ENCODE peak calls at places on chromosomes 3 and 15, in nine cellular contexts. One of them, this sample, is unnamed.

GRCh38 chr15:70478251-70478990 is 284.9 kb downstream of the UACA start:
- DNase-seq in cardiac fibroblast: no peak
- DNase-seq in adipocyte: no peak
- DNase-seq in left ventricle myocardium inferior: peak
- DNase-seq in bronchial epithelial cell: no peak
- DNase-seq in GM23338: no peak
- DNase-seq in ascending aorta: no peak
- DNase-seq in PC-9: no peak
- DNase-seq in mesendoderm: no peak
- DNase-seq in this sample: no peak

GRCh38 chr15:58346361-58346760 is 85.4 kb upstream of the LIPC start:
- DNase-seq in cardiac fibroblast: peak
- DNase-seq in ascending aorta: no peak
- DNase-seq in GM23338: peak
- DNase-seq in PC-9: peak
- DNase-seq in bronchial epithelial cell: peak
- DNase-seq in adipocyte: peak
- DNase-seq in mesendoderm: peak
- DNase-seq in left ventricle myocardium inferior: no peak
- DNase-seq in this sample: peak

GRCh38 chr15:53312707-53313106 is 446.8 kb downstream of the WDR72 start:
- DNase-seq in GM23338: peak
- DNase-seq in PC-9: no peak
- DNase-seq in left ventricle myocardium inferior: no peak
- DNase-seq in bronchial epithelial cell: no peak
- DNase-seq in mesendoderm: peak
- DNase-seq in adipocyte: no peak
- DNase-seq in cardiac fibroblast: no peak
- DNase-seq in ascending aorta: no peak
- DNase-seq in this sample: no peak

GRCh38 chr3:8618950-8619349 is 25.6 kb downstream of the SSUH2 start:
- DNase-seq in bronchial epithelial cell: no peak
- DNase-seq in ascending aorta: no peak
- DNase-seq in PC-9: no peak
- DNase-seq in left ventricle myocardium inferior: no peak
- DNase-seq in GM23338: no peak
- DNase-seq in adipocyte: no peak
- DNase-seq in cardiac fibroblast: no peak
- DNase-seq in mesendoderm: no peak
- DNase-seq in this sample: no peak

GRCh38 chr3:62632510-62633294 is 242.5 kb downstream of the CADPS start:
- DNase-seq in left ventricle myocardium inferior: no peak
- DNase-seq in mesendoderm: peak
- DNase-seq in bronchial epithelial cell: no peak
- DNase-seq in GM23338: peak
- DNase-seq in cardiac fibroblast: no peak
- DNase-seq in adipocyte: peak
- DNase-seq in PC-9: no peak
- DNase-seq in ascending aorta: no peak
- DNase-seq in this sample: no peak

GRCh38 chr3:3783675-3784074 is 15.6 kb upstream of the LRRN1 start:
- DNase-seq in adipocyte: no peak
- DNase-seq in cardiac fibroblast: no peak
- DNase-seq in bronchial epithelial cell: no peak
- DNase-seq in mesendoderm: no peak
- DNase-seq in left ventricle myocardium inferior: no peak
- DNase-seq in ascending aorta: no peak
- DNase-seq in GM23338: no peak
- DNase-seq in PC-9: no peak
- DNase-seq in this sample: no peak

GRCh38 chr3:87987952-87988351 is 70.9 kb downstream of the CGGBP1 start:
- DNase-seq in adipocyte: peak
- DNase-seq in ascending aorta: no peak
- DNase-seq in left ventricle myocardium inferior: no peak
- DNase-seq in bronchial epithelial cell: no peak
- DNase-seq in mesendoderm: peak
- DNase-seq in cardiac fibroblast: peak
- DNase-seq in PC-9: no peak
- DNase-seq in GM23338: peak
- DNase-seq in this sample: no peak

GRCh38 chr15:40010681-40011080 is 28.3 kb downstream of the SRP14 start:
- DNase-seq in PC-9: no peak
- DNase-seq in left ventricle myocardium inferior: no peak
- DNase-seq in cardiac fibroblast: peak
- DNase-seq in GM23338: no peak
- DNase-seq in ascending aorta: no peak
- DNase-seq in bronchial epithelial cell: no peak
- DNase-seq in mesendoderm: no peak
- DNase-seq in adipocyte: peak
- DNase-seq in this sample: peak

GRCh38 chr15:87419341-87419740 is 837.2 kb downstream of the NTRK3 start:
- DNase-seq in cardiac fibroblast: no peak
- DNase-seq in bronchial epithelial cell: no peak
- DNase-seq in left ventricle myocardium inferior: no peak
- DNase-seq in adipocyte: no peak
- DNase-seq in PC-9: no peak
- DNase-seq in GM23338: no peak
- DNase-seq in mesendoderm: no peak
- DNase-seq in ascending aorta: no peak
- DNase-seq in this sample: no peak

GRCh38 chr15:85687329-85687728 is 107.4 kb downstream of the KLHL25 start:
- DNase-seq in PC-9: no peak
- DNase-seq in ascending aorta: no peak
- DNase-seq in GM23338: no peak
- DNase-seq in left ventricle myocardium inferior: no peak
- DNase-seq in mesendoderm: no peak
- DNase-seq in cardiac fibroblast: no peak
- DNase-seq in bronchial epithelial cell: no peak
- DNase-seq in adipocyte: no peak
- DNase-seq in this sample: no peak

GRCh38 chr15:68990755-68991500 is 23.6 kb upstream of the NOX5 start:
- DNase-seq in bronchial epithelial cell: no peak
- DNase-seq in GM23338: no peak
- DNase-seq in ascending aorta: no peak
- DNase-seq in PC-9: no peak
- DNase-seq in mesendoderm: no peak
- DNase-seq in left ventricle myocardium inferior: no peak
- DNase-seq in adipocyte: no peak
- DNase-seq in cardiac fibroblast: no peak
- DNase-seq in this sample: no peak

GRCh38 chr15:35559683-35560082 is 13.7 kb upstream of the DPH6 start:
- DNase-seq in adipocyte: no peak
- DNase-seq in PC-9: no peak
- DNase-seq in left ventricle myocardium inferior: no peak
- DNase-seq in bronchial epithelial cell: no peak
- DNase-seq in cardiac fibroblast: no peak
- DNase-seq in mesendoderm: no peak
- DNase-seq in ascending aorta: no peak
- DNase-seq in GM23338: no peak
- DNase-seq in this sample: no peak

DNA sequence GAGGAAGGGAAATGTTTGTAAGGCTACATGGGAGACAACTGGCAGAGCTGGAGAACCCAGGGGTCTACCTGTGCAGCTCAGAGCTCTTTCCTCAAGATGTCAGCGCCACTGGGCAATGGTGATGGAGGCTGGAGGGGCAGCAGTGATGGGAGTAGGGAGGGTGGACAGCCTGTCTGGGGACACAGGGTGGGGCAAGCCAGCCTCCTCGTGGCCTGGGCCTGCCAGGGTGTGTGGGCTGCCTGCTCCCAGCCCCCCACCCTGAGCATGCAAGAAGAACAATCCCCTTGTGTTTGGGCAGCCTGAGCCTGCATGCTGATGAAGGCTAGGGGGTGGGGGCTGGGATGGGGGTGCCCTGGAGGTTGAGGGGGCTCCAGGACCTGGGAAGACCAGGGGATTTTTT is 1.2 kb downstream of the PCBP4 start:
- DNase-seq in GM23338: no peak
- DNase-seq in left ventricle myocardium inferior: no peak
- DNase-seq in adipocyte: no peak
- DNase-seq in PC-9: no peak
- DNase-seq in bronchial epithelial cell: no peak
- DNase-seq in ascending aorta: no peak
- DNase-seq in cardiac fibroblast: no peak
- DNase-seq in mesendoderm: no peak
- DNase-seq in this sample: no peak
- H3K4me3 ChIP-seq in GM23338: peak
- H3K4me3 ChIP-seq in left ventricle myocardium inferior: peak
- H3K4me3 ChIP-seq in adipocyte: no peak
- H3K4me3 ChIP-seq in PC-9: no peak
- H3K4me3 ChIP-seq in bronchial epithelial cell: no peak
- H3K4me3 ChIP-seq in ascending aorta: peak
- H3K4me3 ChIP-seq in cardiac fibroblast: no peak
- H3K4me3 ChIP-seq in mesendoderm: no peak
- H3K4me3 ChIP-seq in this sample: peak

DNA sequence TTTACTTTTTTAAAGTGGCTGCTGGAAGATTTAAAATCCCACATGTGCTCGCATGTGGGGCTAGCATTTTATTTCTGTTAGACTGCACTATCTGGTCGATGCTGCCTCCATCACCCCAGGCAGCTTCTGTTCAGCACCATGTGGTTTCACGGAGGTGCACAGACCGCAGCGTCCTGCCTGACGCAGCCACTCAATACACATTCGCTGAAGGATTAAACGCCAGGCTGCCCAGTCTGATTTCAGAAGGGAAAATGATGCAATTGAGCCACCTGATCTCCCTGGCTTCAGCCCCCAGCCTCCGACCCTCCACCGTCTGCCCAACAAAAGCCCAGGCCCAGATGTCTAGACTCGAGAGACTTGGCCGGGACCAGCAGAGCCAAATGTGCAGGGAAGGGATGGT is 84.5 kb downstream of the MEGF11 start:
- DNase-seq in mesendoderm: no peak
- DNase-seq in PC-9: no peak
- DNase-seq in GM23338: no peak
- DNase-seq in bronchial epithelial cell: no peak
- DNase-seq in cardiac fibroblast: no peak
- DNase-seq in adipocyte: no peak
- DNase-seq in ascending aorta: no peak
- DNase-seq in left ventricle myocardium inferior: no peak
- DNase-seq in this sample: no peak
- H3K4me3 ChIP-seq in mesendoderm: no peak
- H3K4me3 ChIP-seq in PC-9: no peak
- H3K4me3 ChIP-seq in GM23338: no peak
- H3K4me3 ChIP-seq in bronchial epithelial cell: no peak
- H3K4me3 ChIP-seq in cardiac fibroblast: no peak
- H3K4me3 ChIP-seq in adipocyte: no peak
- H3K4me3 ChIP-seq in ascending aorta: no peak
- H3K4me3 ChIP-seq in left ventricle myocardium inferior: no peak
- H3K4me3 ChIP-seq in this sample: no peak

GRCh38 chr15:98715890-98716443 is 67.6 kb downstream of the IGF1R start:
- DNase-seq in ascending aorta: no peak
- DNase-seq in PC-9: no peak
- DNase-seq in GM23338: no peak
- DNase-seq in bronchial epithelial cell: no peak
- DNase-seq in adipocyte: no peak
- DNase-seq in left ventricle myocardium inferior: no peak
- DNase-seq in mesendoderm: no peak
- DNase-seq in cardiac fibroblast: no peak
- DNase-seq in this sample: no peak

GRCh38 chr15:98712845-98713584 is 64.7 kb downstream of the IGF1R start:
- DNase-seq in left ventricle myocardium inferior: no peak
- DNase-seq in PC-9: no peak
- DNase-seq in cardiac fibroblast: no peak
- DNase-seq in adipocyte: no peak
- DNase-seq in GM23338: no peak
- DNase-seq in bronchial epithelial cell: no peak
- DNase-seq in mesendoderm: no peak
- DNase-seq in ascending aorta: no peak
- DNase-seq in this sample: no peak

GRCh38 chr15:98715401-98715800 is 67.1 kb downstream of the IGF1R start:
- DNase-seq in cardiac fibroblast: no peak
- DNase-seq in bronchial epithelial cell: no peak
- DNase-seq in ascending aorta: no peak
- DNase-seq in GM23338: no peak
- DNase-seq in mesendoderm: no peak
- DNase-seq in PC-9: no peak
- DNase-seq in adipocyte: no peak
- DNase-seq in left ventricle myocardium inferior: no peak
- DNase-seq in this sample: no peak

GRCh38 chr15:98713585-98714001 is 65.3 kb downstream of the IGF1R start:
- DNase-seq in ascending aorta: no peak
- DNase-seq in left ventricle myocardium inferior: no peak
- DNase-seq in PC-9: peak
- DNase-seq in adipocyte: no peak
- DNase-seq in GM23338: peak
- DNase-seq in mesendoderm: peak
- DNase-seq in cardiac fibroblast: no peak
- DNase-seq in bronchial epithelial cell: peak
- DNase-seq in this sample: no peak

GRCh38 chr15:98714906-98715305 is 66.6 kb downstream of the IGF1R start:
- DNase-seq in ascending aorta: no peak
- DNase-seq in GM23338: no peak
- DNase-seq in bronchial epithelial cell: no peak
- DNase-seq in cardiac fibroblast: no peak
- DNase-seq in PC-9: no peak
- DNase-seq in adipocyte: no peak
- DNase-seq in left ventricle myocardium inferior: peak
- DNase-seq in mesendoderm: no peak
- DNase-seq in this sample: no peak
- H3K4me3 ChIP-seq in ascending aorta: no peak
- H3K4me3 ChIP-seq in GM23338: no peak
- H3K4me3 ChIP-seq in bronchial epithelial cell: no peak
- H3K4me3 ChIP-seq in cardiac fibroblast: no peak
- H3K4me3 ChIP-seq in PC-9: no peak
- H3K4me3 ChIP-seq in adipocyte: no peak
- H3K4me3 ChIP-seq in left ventricle myocardium inferior: no peak
- H3K4me3 ChIP-seq in mesendoderm: no peak
- H3K4me3 ChIP-seq in this sample: no peak

DNA sequence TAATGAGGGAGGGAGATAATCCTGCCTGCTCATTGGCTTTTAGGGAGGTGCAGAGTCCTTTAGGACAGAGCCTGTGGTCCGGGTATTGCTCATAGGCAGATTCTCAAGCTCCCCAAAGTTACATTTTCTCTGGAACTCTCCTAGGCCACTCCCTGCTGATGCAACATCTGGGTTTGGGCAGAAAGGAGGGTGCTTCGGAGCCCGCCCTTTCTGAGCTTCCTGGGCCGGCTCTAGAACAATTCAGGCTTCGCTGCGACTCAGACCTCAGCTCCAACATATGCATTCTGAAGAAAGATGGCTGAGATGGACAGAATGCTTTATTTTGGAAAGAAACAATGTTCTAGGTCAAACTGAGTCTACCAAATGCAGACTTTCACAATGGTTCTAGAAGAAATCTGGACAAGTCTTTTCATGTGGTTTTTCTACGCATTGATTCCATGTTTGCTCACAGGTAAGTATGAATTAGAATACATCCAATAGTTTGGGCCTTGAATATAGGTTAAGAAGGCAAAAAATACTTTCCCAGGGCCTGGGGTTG is at the start of gene IL20RB:
- DNase-seq in ascending aorta: no peak
- DNase-seq in cardiac fibroblast: peak
- DNase-seq in PC-9: no peak
- DNase-seq in bronchial epithelial cell: peak
- DNase-seq in left ventricle myocardium inferior: no peak
- DNase-seq in adipocyte: peak
- DNase-seq in GM23338: peak
- DNase-seq in mesendoderm: peak
- DNase-seq in this sample: no peak
- H3K4me3 ChIP-seq in ascending aorta: no peak
- H3K4me3 ChIP-seq in cardiac fibroblast: no peak
- H3K4me3 ChIP-seq in PC-9: no peak
- H3K4me3 ChIP-seq in bronchial epithelial cell: peak
- H3K4me3 ChIP-seq in left ventricle myocardium inferior: no peak
- H3K4me3 ChIP-seq in adipocyte: peak
- H3K4me3 ChIP-seq in GM23338: no peak
- H3K4me3 ChIP-seq in mesendoderm: no peak
- H3K4me3 ChIP-seq in this sample: no peak

GRCh38 chr15:26697913-26698312 is 75.0 kb downstream of the GABRB3 start:
- DNase-seq in bronchial epithelial cell: no peak
- DNase-seq in cardiac fibroblast: no peak
- DNase-seq in GM23338: no peak
- DNase-seq in ascending aorta: no peak
- DNase-seq in PC-9: no peak
- DNase-seq in left ventricle myocardium inferior: no peak
- DNase-seq in adipocyte: no peak
- DNase-seq in mesendoderm: no peak
- DNase-seq in this sample: no peak
- H3K4me3 ChIP-seq in bronchial epithelial cell: no peak
- H3K4me3 ChIP-seq in cardiac fibroblast: no peak
- H3K4me3 ChIP-seq in GM23338: no peak
- H3K4me3 ChIP-seq in ascending aorta: no peak
- H3K4me3 ChIP-seq in PC-9: no peak
- H3K4me3 ChIP-seq in left ventricle myocardium inferior: no peak
- H3K4me3 ChIP-seq in adipocyte: no peak
- H3K4me3 ChIP-seq in mesendoderm: no peak
- H3K4me3 ChIP-seq in this sample: no peak

This sample was measured in astrocyte of the cerebellum.